ENCODE peak calls at places on chromosomes 2 and 18, in nine cellular contexts. B is tibial nerve; U is CD4-positive, alpha-beta memory T cell; K is A549; J is GM12865; F is HFF-Myc; S is psoas muscle; W is cardiac muscle cell; P is skeletal muscle cell. Y is an unnamed sample.

GRCh38 chr2:18651842-18652774 is 62.7 kb upstream of the NT5C1B start:
- DNase-seq in F (peak), K (no peak), W (no peak), P (peak), J (no peak), U (no peak), S (no peak), B (no peak), Y (no peak)

GRCh38 chr2:207854484-207855386 is 85.0 kb upstream of the FZD5 start:
- DNase-seq in W (no peak), F (peak), U (no peak), B (no peak), K (no peak), J (no peak), P (no peak), S (no peak), Y (no peak)

GRCh38 chr2:215693269-215693998 is 257.6 kb upstream of the FN1 start:
- DNase-seq in F (no peak), K (no peak), W (no peak), U (no peak), P (peak), J (no peak), S (no peak), B (no peak), Y (no peak)

GRCh38 chr2:182366625-182367024 is 60.2 kb downstream of the PDE1A start:
- DNase-seq in U (no peak), S (peak), P (peak), F (no peak), J (no peak), W (no peak), K (no peak), B (peak), Y (no peak)

GRCh38 chr2:237752761-237753165 is 45.8 kb upstream of the RBM44 start:
- DNase-seq in J (peak), U (no peak), W (no peak), B (no peak), K (no peak), F (no peak), P (no peak), S (no peak), Y (no peak)

GRCh38 chr2:157181234-157181633 is 76.3 kb upstream of the GALNT5 start:
- DNase-seq in B (no peak), K (no peak), S (no peak), W (no peak), F (no peak), U (no peak), J (no peak), P (no peak), Y (no peak)

GRCh38 chr2:73089270-73090030 is 17.9 kb upstream of the SFXN5 start:
- DNase-seq in W (no peak), B (no peak), P (peak), S (peak), K (peak), U (no peak), J (no peak), F (peak), Y (peak)

GRCh38 chr2:43001055-43001378 is 208.6 kb upstream of the HAAO start:
- DNase-seq in P (no peak), B (no peak), F (no peak), S (no peak), W (no peak), J (no peak), K (no peak), U (no peak), Y (no peak)

GRCh38 chr2:227848586-227848985 is 22.8 kb upstream of the DAW1 start:
- DNase-seq in B (no peak), W (no peak), K (no peak), U (peak), J (peak), F (no peak), P (no peak), S (no peak), Y (no peak)

GRCh38 chr18:79575891-79576685 is 103.5 kb upstream of the CTDP1 start:
- DNase-seq in U (no peak), W (no peak), S (peak), P (peak), K (no peak), F (peak), B (no peak), J (no peak), Y (no peak)

GRCh38 chr2:45439788-45440773 is 171.0 kb downstream of the SRBD1 start:
- DNase-seq in J (peak), B (no peak), W (no peak), K (no peak), S (no peak), F (no peak), P (no peak), U (no peak), Y (no peak)

GRCh38 chr2:234526711-234527110 is 29.8 kb upstream of the ARL4C start:
- DNase-seq in U (no peak), K (no peak), F (no peak), S (no peak), W (no peak), P (no peak), B (no peak), J (no peak), Y (no peak)

GRCh38 chr2:99634234-99634633 is 144.4 kb upstream of the REV1 start:
- DNase-seq in U (no peak), B (no peak), P (no peak), W (no peak), J (no peak), S (no peak), F (no peak), K (no peak), Y (no peak)
- H3K4me3 ChIP-seq in U (no peak), B (no peak), P (no peak), W (no peak), J (no peak), S (no peak), F (no peak), K (no peak), Y (no peak)

DNA sequence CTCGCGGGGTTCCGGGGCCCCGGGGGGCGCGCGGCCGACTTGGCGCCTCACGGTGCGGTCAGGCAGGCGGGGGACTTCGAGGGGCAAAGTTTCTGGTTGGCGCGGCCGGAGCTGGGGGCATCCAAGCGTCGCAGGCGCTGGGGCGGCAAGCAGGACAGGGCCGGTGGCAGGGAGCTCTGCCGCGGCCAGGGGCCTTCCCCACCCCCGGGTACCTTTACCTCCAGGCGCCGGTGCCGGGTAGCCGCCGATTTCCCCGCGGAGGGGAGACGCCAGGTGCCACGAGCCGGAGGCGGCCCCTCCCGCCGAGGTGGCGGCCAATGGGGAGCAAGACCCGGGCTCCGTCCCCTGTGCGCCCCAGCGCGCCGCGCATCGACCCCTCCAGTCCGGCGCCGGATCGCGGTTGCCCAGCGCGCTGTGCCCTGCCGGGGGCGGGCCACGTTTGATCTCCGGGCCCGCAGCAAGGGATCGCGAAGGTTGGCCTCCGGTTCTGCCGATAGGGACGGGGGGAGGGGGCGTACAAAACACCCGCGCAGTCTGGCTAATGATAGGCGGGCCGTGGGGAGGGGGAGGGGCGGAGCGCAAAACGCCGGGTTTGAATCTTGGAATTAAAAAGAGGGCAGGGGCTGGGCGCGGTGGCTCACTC is at the start of gene ST8SIA5:
- DNase-seq in K (no peak), U (no peak), S (peak), P (no peak), F (no peak), W (peak), J (peak), B (no peak), Y (no peak)
- H3K4me3 ChIP-seq in K (peak), U (no peak), S (peak), P (peak), F (peak), W (peak), J (peak), B (peak), Y (no peak)

GRCh38 chr2:170812716-170813585 is 3.7 kb upstream of the GAD1 start:
- DNase-seq in K (peak), J (peak), F (peak), B (peak), P (peak), W (peak), U (peak), S (no peak), Y (no peak)
- H3K4me3 ChIP-seq in K (no peak), J (no peak), F (no peak), B (no peak), P (no peak), W (no peak), U (no peak), S (no peak), Y (no peak)

GRCh38 chr2:100483892-100484291 is 13.6 kb downstream of the NMS start:
- DNase-seq in P (no peak), W (no peak), U (no peak), J (no peak), S (no peak), F (no peak), B (no peak), K (no peak), Y (no peak)
- H3K4me3 ChIP-seq in P (no peak), W (no peak), U (no peak), J (no peak), S (no peak), F (no peak), B (no peak), K (no peak), Y (no peak)

GRCh38 chr18:12645751-12646203 is 12.1 kb downstream of the SPIRE1 start:
- DNase-seq in P (no peak), W (peak), S (peak), U (no peak), F (no peak), J (no peak), K (no peak), B (no peak), Y (no peak)
- H3K4me3 ChIP-seq in P (no peak), W (no peak), S (peak), U (no peak), F (no peak), J (no peak), K (no peak), B (no peak), Y (no peak)

GRCh38 chr18:63321291-63321690 is 1.7 kb upstream of the BCL2 start:
- DNase-seq in K (no peak), W (no peak), U (no peak), P (no peak), F (no peak), S (no peak), J (no peak), B (no peak), Y (no peak)
- H3K4me3 ChIP-seq in K (no peak), W (no peak), U (no peak), P (no peak), F (peak), S (no peak), J (peak), B (no peak), Y (peak)

DNA sequence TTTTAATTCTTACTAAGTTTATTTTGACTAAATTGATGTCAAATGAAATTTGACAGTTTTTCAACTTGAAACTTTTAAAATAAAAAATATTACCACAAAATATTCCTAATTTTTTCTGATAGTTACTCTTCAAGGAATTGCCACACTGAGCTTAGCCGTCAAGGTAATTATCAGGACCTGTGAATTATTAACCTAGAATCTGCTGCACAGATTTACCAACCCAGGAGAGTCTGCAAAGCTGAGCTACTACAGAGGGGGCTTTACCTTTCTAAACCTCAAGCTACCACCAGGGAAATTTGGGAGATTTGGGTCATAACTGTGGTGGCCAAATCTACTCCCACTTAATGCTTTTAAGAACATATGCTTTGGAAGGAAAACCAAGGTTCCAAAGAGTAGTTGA is 324.6 kb downstream of the CCDC178 start:
- DNase-seq in F (no peak), U (no peak), W (no peak), J (no peak), B (no peak), S (no peak), P (no peak), K (no peak), Y (no peak)
- H3K4me3 ChIP-seq in F (no peak), U (no peak), W (no peak), J (no peak), B (no peak), S (no peak), P (no peak), K (no peak), Y (no peak)

DNA sequence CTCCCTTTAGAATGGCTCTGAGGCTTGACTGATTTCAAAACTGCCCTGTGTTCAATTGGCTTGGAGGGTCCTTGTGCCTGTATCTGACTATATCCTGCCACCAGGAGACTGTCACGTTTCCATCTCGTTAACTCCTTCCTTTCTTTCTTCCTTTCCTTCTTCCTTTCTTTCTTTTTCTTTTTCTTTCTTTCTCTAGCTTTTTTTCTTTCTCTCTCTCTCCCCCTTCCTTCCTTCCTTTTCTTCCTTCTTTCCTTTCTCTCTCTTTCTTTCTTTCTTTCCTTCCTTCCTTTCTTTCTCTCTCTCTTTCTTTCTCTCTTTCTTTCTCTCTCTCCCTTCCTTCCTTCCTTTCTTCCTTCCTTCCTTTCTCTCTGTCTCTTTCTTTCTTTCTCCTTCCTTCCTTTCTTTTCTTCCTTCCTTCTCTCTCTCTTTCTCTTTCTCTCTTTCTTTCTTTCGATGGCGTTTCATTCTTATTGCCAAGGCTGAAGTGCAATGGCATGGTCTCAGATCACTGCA is 38.1 kb upstream of the EML6 start:
- DNase-seq in U (no peak), B (no peak), F (no peak), K (no peak), P (no peak), J (no peak), S (no peak), W (no peak), Y (no peak)
- H3K4me3 ChIP-seq in U (no peak), B (no peak), F (no peak), K (no peak), P (no peak), J (no peak), S (no peak), W (no peak), Y (no peak)